ENCODE peak calls at places on chromosome 5, in eight cellular contexts. P is A673, R is bronchial epithelial cell, L is heart left ventricle, F is spleen, Z is cardiac muscle cell, G is uterus, D is Karpas-422. K is an unnamed sample. For H3K36me3, the result is how much of the 10 kb centered on the place peaks cover.

GRCh38 chr5:56183507-56183906 is 49.6 kb downstream of the ANKRD55 start:
- DNase-seq in D (no peak), F (no peak), Z (peak), L (no peak), P (no peak), R (peak), G (no peak), K (no peak)

GRCh38 chr5:53023969-53024368 is 34.8 kb downstream of the ITGA2 start:
- DNase-seq in R (peak), F (no peak), P (no peak), D (no peak), Z (peak), L (no peak), G (no peak), K (peak)

GRCh38 chr5:170945275-170945674 is 83.5 kb downstream of the RANBP17 start:
- DNase-seq in L (no peak), G (no peak), F (no peak), D (no peak), P (no peak), R (peak), Z (no peak), K (no peak)

GRCh38 chr5:41415242-41415641 is 95.2 kb downstream of the PLCXD3 start:
- DNase-seq in D (no peak), L (no peak), G (no peak), Z (no peak), P (no peak), F (no peak), R (no peak), K (no peak)

GRCh38 chr5:88143693-88144218 is 124.9 kb downstream of the TMEM161B start:
- DNase-seq in R (no peak), D (no peak), F (no peak), P (no peak), G (no peak), Z (no peak), L (no peak), K (no peak)

GRCh38 chr5:11709021-11709420 is 195.2 kb downstream of the CTNND2 start:
- DNase-seq in G (no peak), P (no peak), D (no peak), Z (no peak), L (no peak), F (no peak), R (no peak), K (no peak)

GRCh38 chr5:168328804-168329203 is 37.4 kb downstream of the WWC1 start:
- DNase-seq in Z (no peak), L (no peak), P (peak), G (no peak), R (no peak), F (peak), D (no peak), K (peak)

GRCh38 chr5:154367101-154367500 is 78.7 kb upstream of the SAP30L start:
- DNase-seq in F (no peak), Z (peak), G (no peak), D (no peak), L (no peak), P (no peak), R (peak), K (no peak)

GRCh38 chr5:45796959-45797553 is 100.9 kb upstream of the HCN1 start:
- DNase-seq in D (peak), P (peak), R (no peak), L (no peak), Z (no peak), F (no peak), G (no peak), K (no peak)

GRCh38 chr5:10232386-10232785 is 17.3 kb downstream of the ATPSCKMT start:
- DNase-seq in R (no peak), D (no peak), F (no peak), G (no peak), P (no peak), L (no peak), Z (no peak), K (no peak)
- H3K36me3 ChIP-seq in R (under half), D (under half), F (under half), G (under half), P (under half), L (under half), Z (under half), K (under half)

GRCh38 chr5:14481299-14481799 is 100.2 kb upstream of the OTULINL start:
- DNase-seq in F (no peak), R (no peak), P (no peak), D (no peak), L (no peak), G (no peak), Z (no peak), K (no peak)
- H3K36me3 ChIP-seq in F (under half), R (under half), P (under half), D (under half), L (half or more), G (under half), Z (half or more), K (under half)

DNA sequence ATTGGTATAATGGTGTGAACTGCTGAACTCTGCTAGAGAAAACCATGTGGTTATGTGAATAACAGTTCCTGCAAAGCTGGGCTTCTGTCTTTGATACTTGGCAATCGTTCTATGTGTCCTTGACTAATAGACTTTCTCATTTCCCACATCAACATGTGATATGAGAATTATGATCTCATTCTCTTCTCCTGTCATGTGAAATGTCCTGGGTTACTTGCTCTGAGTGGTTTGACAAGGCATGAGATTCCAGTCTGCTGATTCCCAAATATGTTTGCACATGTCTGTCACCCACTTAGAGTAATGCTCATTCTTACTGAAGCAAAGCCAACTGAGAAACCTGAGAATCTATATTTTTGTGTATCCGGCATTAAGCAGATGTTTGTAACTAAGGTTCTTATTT is 141.2 kb downstream of the PARP8 start:
- DNase-seq in Z (peak), D (no peak), L (no peak), F (no peak), G (no peak), R (peak), P (no peak), K (no peak)
- H3K36me3 ChIP-seq in Z (under half), D (under half), L (under half), F (under half), G (under half), R (under half), P (under half), K (under half)

GRCh38 chr5:136018814-136019777 is 9.7 kb upstream of the TGFBI start:
- DNase-seq in R (peak), F (no peak), P (peak), L (peak), G (peak), Z (peak), D (no peak), K (no peak)
- H3K36me3 ChIP-seq in R (under half), F (under half), P (under half), L (under half), G (under half), Z (under half), D (under half), K (under half)

GRCh38 chr5:58380655-58381054 is 79.2 kb downstream of the PLK2 start:
- DNase-seq in P (no peak), G (no peak), D (no peak), Z (no peak), R (no peak), F (no peak), L (no peak), K (no peak)
- H3K36me3 ChIP-seq in P (under half), G (under half), D (under half), Z (under half), R (under half), F (under half), L (under half), K (under half)

GRCh38 chr5:179833709-179834070 is 13.0 kb downstream of the SQSTM1 start:
- DNase-seq in L (no peak), G (no peak), F (no peak), Z (no peak), R (no peak), P (no peak), D (no peak), K (no peak)

GRCh38 chr5:179833056-179833708 is 12.5 kb downstream of the SQSTM1 start:
- DNase-seq in G (no peak), L (no peak), Z (no peak), P (no peak), D (no peak), R (no peak), F (no peak), K (no peak)

GRCh38 chr5:179836225-179837019 is 15.7 kb downstream of the SQSTM1 start:
- DNase-seq in Z (no peak), P (no peak), L (no peak), R (no peak), F (peak), D (no peak), G (no peak), K (peak)

GRCh38 chr5:179832039-179832745 is 11.5 kb downstream of the SQSTM1 start:
- DNase-seq in R (no peak), P (no peak), Z (no peak), F (no peak), D (no peak), L (no peak), G (no peak), K (no peak)

GRCh38 chr5:179834120-179834519 is 13.4 kb downstream of the SQSTM1 start:
- DNase-seq in F (no peak), D (no peak), G (no peak), R (no peak), L (no peak), Z (no peak), P (no peak), K (no peak)
- H3K36me3 ChIP-seq in F (under half), D (under half), G (under half), R (under half), L (under half), Z (half or more), P (half or more), K (under half)

GRCh38 chr5:142246-142810 is 49.0 kb upstream of the LRRC14B start:
- DNase-seq in Z (no peak), P (no peak), D (no peak), F (no peak), G (no peak), L (no peak), R (no peak), K (no peak)

GRCh38 chr5:143041-143440 is 48.3 kb upstream of the LRRC14B start:
- DNase-seq in P (no peak), G (no peak), D (no peak), F (no peak), Z (no peak), L (no peak), R (no peak), K (no peak)

GRCh38 chr5:147751-148150 is 43.5 kb upstream of the LRRC14B start:
- DNase-seq in R (no peak), Z (no peak), P (no peak), G (no peak), F (no peak), D (no peak), L (no peak), K (no peak)

GRCh38 chr5:144941-145340 is 46.4 kb upstream of the LRRC14B start:
- DNase-seq in D (no peak), P (no peak), Z (no peak), L (no peak), F (no peak), R (no peak), G (no peak), K (no peak)

DNA sequence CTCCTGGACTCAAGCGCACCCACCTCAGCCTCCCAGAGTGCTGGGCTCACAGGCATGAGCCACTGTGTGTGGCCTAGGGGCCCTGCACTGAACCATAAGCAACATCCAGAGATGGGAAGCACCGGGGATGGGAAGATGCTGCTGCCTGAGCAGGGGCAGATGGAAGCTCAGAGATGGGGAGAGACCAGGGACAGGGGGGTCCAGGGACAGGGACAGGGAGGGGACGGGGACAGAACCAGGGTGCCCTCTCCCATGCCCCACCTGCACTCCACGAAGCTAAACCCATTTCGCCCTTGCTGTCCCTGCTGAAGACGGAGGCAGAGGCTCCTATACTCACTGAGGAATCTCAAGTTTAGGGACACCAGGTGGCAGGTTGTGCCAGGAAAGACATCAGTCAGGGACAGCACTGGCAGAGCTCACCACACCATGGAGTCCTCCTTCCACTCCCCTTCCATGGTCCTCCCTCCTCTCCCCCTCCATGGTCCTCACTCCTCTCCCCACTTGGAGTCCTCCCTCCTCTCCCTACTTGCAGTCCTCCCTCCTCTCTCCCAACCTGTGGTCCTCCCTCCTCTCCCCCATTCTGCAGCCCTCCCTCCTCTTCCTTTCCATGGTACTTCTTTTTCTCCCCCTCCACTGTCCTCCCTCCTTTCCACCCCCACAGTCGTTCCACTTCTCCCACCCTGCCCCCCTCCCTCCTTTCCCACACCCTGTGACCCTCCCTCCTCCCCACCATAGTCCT is 45.5 kb upstream of the LRRC14B start:
- DNase-seq in D (no peak), G (no peak), L (no peak), P (no peak), F (no peak), R (no peak), Z (no peak), K (no peak)
- H3K36me3 ChIP-seq in D (under half), G (under half), L (under half), P (under half), F (under half), R (under half), Z (under half), K (under half)

GRCh38 chr5:151142933-151143332 is 14.6 kb downstream of the ANXA6 start:
- DNase-seq in Z (no peak), P (no peak), G (no peak), D (no peak), R (no peak), F (no peak), L (no peak), K (no peak)

GRCh38 chr5:151146003-151146524 is 11.5 kb downstream of the ANXA6 start:
- DNase-seq in P (no peak), L (no peak), Z (no peak), D (no peak), R (no peak), G (no peak), F (no peak), K (no peak)

GRCh38 chr5:151147033-151147432 is 10.5 kb downstream of the ANXA6 start:
- DNase-seq in R (no peak), F (no peak), G (no peak), Z (no peak), D (no peak), L (no peak), P (no peak), K (no peak)

GRCh38 chr5:151144275-151144674 is 13.3 kb downstream of the ANXA6 start:
- DNase-seq in P (no peak), R (no peak), L (no peak), F (no peak), D (no peak), Z (no peak), G (no peak), K (no peak)

GRCh38 chr5:151144922-151145321 is 12.7 kb downstream of the ANXA6 start:
- DNase-seq in P (no peak), D (no peak), R (no peak), G (no peak), F (no peak), L (no peak), Z (no peak), K (peak)
- H3K36me3 ChIP-seq in P (under half), D (under half), R (under half), G (under half), F (under half), L (under half), Z (under half), K (under half)

K was measured in MM.1S.